ENCODE peak calls at places on chromosomes 7 and 10, in four cellular contexts. One of them, this sample, is unnamed.

GRCh38 chr7:122143751-122144711 is at the start of gene AASS:
- DNase-seq in K562: peak; percentile 55
- DNase-seq in NB4: peak; percentile 49
- DNase-seq in A549: peak; percentile 90
- DNase-seq in this sample: peak; percentile 96

GRCh38 chr10:79179404-79180309 is 110.9 kb downstream of the ZMIZ1 start:
- DNase-seq in NB4: no peak
- DNase-seq in A549: no peak
- DNase-seq in K562: no peak
- DNase-seq in this sample: peak; percentile 43

GRCh38 chr7:44565097-44565794 is 8.5 kb downstream of the DDX56 start:
- DNase-seq in K562: peak; percentile 70
- DNase-seq in NB4: peak; percentile 69
- DNase-seq in A549: peak; percentile 63
- DNase-seq in this sample: peak; percentile 62

GRCh38 chr7:22445140-22445722 is 54.8 kb downstream of the STEAP1B start:
- DNase-seq in NB4: no peak
- DNase-seq in K562: no peak
- DNase-seq in A549: no peak
- DNase-seq in this sample: peak; percentile 99

GRCh38 chr7:7157177-7157886 is 25.0 kb upstream of the C1GALT1 start:
- DNase-seq in A549: no peak
- DNase-seq in NB4: peak; percentile 91
- DNase-seq in K562: no peak
- DNase-seq in this sample: no peak

GRCh38 chr7:130895006-130895750 is 161.2 kb upstream of the KLF14 start:
- DNase-seq in NB4: no peak
- DNase-seq in A549: no peak
- DNase-seq in K562: no peak
- DNase-seq in this sample: no peak

GRCh38 chr7:128217972-128218652 is 23.0 kb upstream of the LEP start:
- DNase-seq in A549: peak; percentile 36
- DNase-seq in NB4: peak; percentile 74
- DNase-seq in K562: peak; percentile 45
- DNase-seq in this sample: no peak

GRCh38 chr10:31051703-31052102 is 20.0 kb upstream of the ZNF438 start:
- DNase-seq in A549: peak; percentile 54
- DNase-seq in NB4: no peak
- DNase-seq in K562: no peak
- DNase-seq in this sample: peak; percentile 69

GRCh38 chr10:118584181-118584954 is 11.1 kb downstream of the PRLHR start:
- DNase-seq in K562: no peak
- DNase-seq in A549: peak; percentile 23
- DNase-seq in NB4: no peak
- DNase-seq in this sample: peak; percentile 12

GRCh38 chr7:143284591-143285453 is at the start of gene TMEM139:
- DNase-seq in K562: peak; percentile 74
- DNase-seq in A549: no peak
- DNase-seq in NB4: no peak
- DNase-seq in this sample: no peak

GRCh38 chr7:69659964-69660363 is 61.7 kb downstream of the AUTS2 start:
- DNase-seq in NB4: no peak
- DNase-seq in A549: no peak
- DNase-seq in K562: no peak
- DNase-seq in this sample: no peak

GRCh38 chr10:87589653-87590052 is 70.0 kb upstream of the PAPSS2 start:
- DNase-seq in NB4: no peak
- DNase-seq in A549: peak; percentile 11
- DNase-seq in K562: no peak
- DNase-seq in this sample: no peak

GRCh38 chr7:64869121-64869725 is 33.9 kb upstream of the ZNF273 start:
- DNase-seq in NB4: no peak
- DNase-seq in A549: no peak
- DNase-seq in K562: no peak
- DNase-seq in this sample: no peak

GRCh38 chr7:91949221-91950009 is 8.8 kb downstream of the AKAP9 start:
- DNase-seq in A549: no peak
- DNase-seq in K562: no peak
- DNase-seq in NB4: peak; percentile 41
- DNase-seq in this sample: no peak

GRCh38 chr10:7337431-7338171 is 73.2 kb downstream of the SFMBT2 start:
- DNase-seq in K562: no peak
- DNase-seq in NB4: peak; percentile 49
- DNase-seq in A549: no peak
- DNase-seq in this sample: no peak

GRCh38 chr7:107168233-107169119 is at the start of gene HBP1:
- DNase-seq in NB4: peak; percentile 100
- DNase-seq in A549: peak; percentile 100
- DNase-seq in K562: peak; percentile 100
- DNase-seq in this sample: peak; percentile 100

GRCh38 chr10:28842321-28842720 is 165.0 kb downstream of the BAMBI start:
- DNase-seq in K562: no peak
- DNase-seq in NB4: no peak
- DNase-seq in A549: peak; percentile 28
- DNase-seq in this sample: no peak

GRCh38 chr7:22093936-22094335 is 148.2 kb upstream of the CDCA7L start:
- DNase-seq in NB4: no peak
- DNase-seq in A549: no peak
- DNase-seq in K562: no peak
- DNase-seq in this sample: no peak

GRCh38 chr10:62305813-62306212 is 37.2 kb upstream of the RTKN2 start:
- DNase-seq in A549: no peak
- DNase-seq in NB4: no peak
- DNase-seq in K562: no peak
- DNase-seq in this sample: no peak

GRCh38 chr7:44454348-44454747 is 36.1 kb downstream of the NUDCD3 start:
- DNase-seq in NB4: no peak
- DNase-seq in K562: no peak
- DNase-seq in A549: no peak
- DNase-seq in this sample: no peak

GRCh38 chr7:133672866-133673265 is 420.0 kb downstream of the EXOC4 start:
- DNase-seq in A549: no peak
- DNase-seq in K562: no peak
- DNase-seq in NB4: no peak
- DNase-seq in this sample: no peak

GRCh38 chr7:134089446-134089845 is 37.7 kb upstream of the LRGUK start:
- DNase-seq in K562: no peak
- DNase-seq in A549: peak; percentile 33
- DNase-seq in NB4: peak; percentile 23
- DNase-seq in this sample: no peak

GRCh38 chr7:101814996-101815825 is 2.2 kb upstream of the CUX1 start:
- DNase-seq in NB4: peak; percentile 78
- DNase-seq in K562: peak; percentile 92
- DNase-seq in A549: peak; percentile 50
- DNase-seq in this sample: peak; percentile 10

GRCh38 chr7:14073988-14074387 is 84.5 kb upstream of the ETV1 start:
- DNase-seq in NB4: no peak
- DNase-seq in K562: no peak
- DNase-seq in A549: no peak
- DNase-seq in this sample: no peak

GRCh38 chr7:156827587-156828203 is 65.3 kb downstream of the LMBR1 start:
- DNase-seq in A549: peak; percentile 39
- DNase-seq in NB4: peak; percentile 49
- DNase-seq in K562: peak; percentile 38
- DNase-seq in this sample: peak; percentile 22

GRCh38 chr7:79598351-79598750 is 144.9 kb upstream of the MAGI2 start:
- DNase-seq in NB4: no peak
- DNase-seq in A549: no peak
- DNase-seq in K562: no peak
- DNase-seq in this sample: no peak

GRCh38 chr10:43944742-43945730 is 296.4 kb upstream of the ZNF32 start:
- DNase-seq in NB4: no peak
- DNase-seq in A549: no peak
- DNase-seq in K562: no peak
- DNase-seq in this sample: no peak

GRCh38 chr10:17075510-17075909 is 54.1 kb downstream of the CUBN start:
- DNase-seq in NB4: no peak
- DNase-seq in K562: no peak
- DNase-seq in A549: peak; percentile 73
- DNase-seq in this sample: peak; percentile 89

GRCh38 chr10:34252111-34252510 is 563.0 kb downstream of the PARD3 start:
- DNase-seq in A549: peak; percentile 29
- DNase-seq in NB4: no peak
- DNase-seq in K562: no peak
- DNase-seq in this sample: no peak

GRCh38 chr10:97701438-97702064 is 12.0 kb upstream of the MARVELD1 start:
- DNase-seq in A549: peak; percentile 74
- DNase-seq in NB4: peak; percentile 81
- DNase-seq in K562: peak; percentile 70
- DNase-seq in this sample: peak; percentile 70

DNA sequence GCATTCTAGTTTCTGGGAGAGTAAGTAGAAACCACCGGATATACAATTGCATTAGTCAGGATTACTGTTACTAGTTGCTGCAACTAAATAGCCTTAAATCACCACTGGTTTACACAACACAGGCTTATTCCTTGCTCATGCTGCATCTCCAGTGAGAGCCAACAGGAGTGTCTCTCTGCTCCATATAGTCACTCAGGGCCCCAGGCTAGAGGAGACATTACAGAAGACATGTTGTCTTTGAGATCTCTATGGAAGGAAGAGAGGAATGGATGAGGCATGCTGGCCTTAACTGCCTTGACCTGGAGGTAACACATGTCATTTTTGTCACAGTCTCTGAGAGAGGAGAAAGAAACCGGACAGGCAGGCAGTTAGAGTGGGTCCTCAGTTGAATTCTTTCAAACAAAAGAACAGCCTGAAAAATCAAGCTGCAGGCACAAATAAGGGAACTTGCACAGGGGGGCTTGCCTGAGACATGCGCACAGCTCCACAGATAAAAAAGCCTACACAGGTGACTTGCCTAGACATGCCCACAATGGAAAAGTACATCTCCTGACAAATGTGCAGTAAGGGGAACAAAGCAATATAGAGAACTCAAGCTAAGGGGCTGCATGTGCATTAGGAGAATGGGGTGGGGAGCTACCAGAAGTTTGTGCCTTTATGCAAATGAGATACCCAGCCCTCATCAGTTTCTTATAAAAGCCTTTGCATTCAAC is 348.0 kb downstream of the TYW1 start:
- DNase-seq in K562: no peak
- DNase-seq in A549: no peak
- DNase-seq in NB4: no peak
- DNase-seq in this sample: no peak
- TF ChIP-seq MYC in K562: no peak
- TF ChIP-seq MYC in A549: no peak
- TF ChIP-seq MYC in NB4: no peak
- TF ChIP-seq MYC in this sample: no peak

DNA sequence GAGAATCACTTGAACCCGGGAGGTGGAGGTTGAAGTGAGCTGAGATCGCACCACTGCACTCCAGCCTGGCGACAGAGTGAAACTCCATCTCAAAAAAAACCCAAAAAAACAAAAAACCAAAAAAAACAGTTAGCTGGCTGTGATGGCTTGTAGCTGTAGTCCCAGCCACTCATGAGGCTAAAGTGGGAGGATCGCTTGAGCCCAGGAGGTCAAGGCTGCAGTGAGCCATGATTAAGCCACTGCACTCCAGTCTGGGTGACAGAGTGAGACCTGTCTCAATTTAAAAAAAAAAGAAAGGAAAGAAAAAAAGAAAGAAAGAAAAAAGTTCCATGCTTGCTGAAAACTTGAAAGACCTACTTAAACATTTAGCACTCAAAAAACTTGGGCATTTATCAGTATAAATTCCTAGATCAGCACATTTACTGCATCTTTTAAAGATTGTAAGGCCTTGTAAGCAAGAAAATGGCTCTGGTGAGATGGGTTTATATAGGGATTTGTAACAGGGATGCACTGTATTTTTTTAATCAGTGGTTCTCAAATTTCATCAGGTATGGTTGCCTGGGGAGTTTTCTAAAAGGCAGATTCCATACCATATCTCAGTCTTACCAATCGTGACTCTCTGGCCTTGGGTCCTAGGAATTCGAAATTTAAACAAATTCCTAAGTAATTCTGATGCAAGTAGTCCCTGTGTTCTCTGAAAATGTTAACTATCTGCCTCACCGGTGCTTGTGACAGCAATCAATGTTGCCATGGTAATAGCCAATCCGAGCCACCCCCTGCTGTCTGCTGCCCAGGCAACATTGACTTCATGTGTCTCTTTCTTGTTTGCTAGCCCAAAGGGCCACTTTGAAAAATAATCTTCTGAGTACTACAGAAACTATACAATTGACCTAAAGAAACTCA is 11.5 kb upstream of the NT5C2 start:
- DNase-seq in NB4: no peak
- DNase-seq in K562: no peak
- DNase-seq in A549: peak; percentile 29
- DNase-seq in this sample: no peak
- TF ChIP-seq MYC in NB4: no peak
- TF ChIP-seq MYC in K562: no peak
- TF ChIP-seq MYC in A549: no peak
- TF ChIP-seq MYC in this sample: no peak

DNA sequence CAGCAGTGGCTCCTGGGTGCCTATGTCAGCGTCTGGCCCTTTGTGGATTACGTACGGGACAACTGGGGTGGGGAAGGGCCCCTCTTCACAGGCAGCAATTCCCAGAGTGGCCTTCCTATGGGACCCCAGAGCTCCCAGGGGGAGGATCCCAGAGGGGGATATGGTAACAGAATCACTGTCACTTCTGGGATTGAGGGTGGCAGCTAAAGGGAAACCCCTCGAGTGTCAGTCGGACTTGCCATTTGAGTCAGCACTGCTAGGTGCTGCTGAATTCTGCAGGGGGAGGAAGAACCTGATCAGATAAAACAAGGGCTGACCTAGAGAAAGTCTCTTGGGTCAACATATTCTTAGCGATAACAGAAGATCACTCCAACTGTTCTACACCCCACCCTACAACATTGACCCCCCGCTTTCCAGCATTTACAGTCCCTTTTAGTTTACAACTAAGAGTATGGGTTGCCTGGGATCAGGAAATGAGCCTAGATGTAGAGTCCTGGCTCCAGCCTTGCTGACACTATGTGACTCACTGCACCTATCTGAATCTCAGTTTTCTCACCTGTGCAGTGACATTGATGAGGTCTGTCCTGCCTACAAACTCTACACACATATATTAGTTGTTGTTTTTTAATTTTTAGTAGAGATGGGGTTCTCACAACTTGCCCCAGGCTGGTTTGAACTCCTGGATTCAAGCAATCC is 12.3 kb upstream of the DDIT4 start:
- DNase-seq in K562: peak; percentile 70
- DNase-seq in A549: peak; percentile 69
- DNase-seq in NB4: peak; percentile 67
- DNase-seq in this sample: peak; percentile 22
- TF ChIP-seq MYC in K562: no peak
- TF ChIP-seq MYC in A549: no peak
- TF ChIP-seq MYC in NB4: no peak
- TF ChIP-seq MYC in this sample: no peak

DNA sequence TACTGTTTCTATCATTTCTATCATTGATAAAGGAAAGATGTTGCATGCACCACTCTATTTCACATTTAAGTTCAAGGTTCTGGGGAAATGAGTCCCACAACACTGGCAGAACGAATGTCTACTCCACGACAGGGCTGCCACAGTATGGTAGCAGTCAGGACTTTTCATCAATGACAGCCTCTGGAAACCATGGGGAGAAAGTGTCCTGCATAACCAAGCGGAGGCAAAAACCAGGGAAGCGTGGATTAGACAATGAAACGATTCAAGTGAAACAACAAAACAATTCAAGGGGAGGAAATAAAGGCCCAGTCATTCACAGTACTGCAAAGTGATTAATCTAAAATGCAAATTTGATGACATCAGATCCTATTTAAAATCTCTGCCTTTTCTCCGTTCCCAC is 168.3 kb downstream of the DPY19L1 start:
- DNase-seq in K562: no peak
- DNase-seq in A549: no peak
- DNase-seq in NB4: no peak
- DNase-seq in this sample: no peak
- TF ChIP-seq MYC in K562: no peak
- TF ChIP-seq MYC in A549: no peak
- TF ChIP-seq MYC in NB4: no peak
- TF ChIP-seq MYC in this sample: no peak